ENCODE peak calls at places on chromosomes 4 and X, in six cellular contexts. A is GM13977; B is effector CD4-positive, alpha-beta T cell; J is mesothelial cell of epicardium; L is M059J; E is sigmoid colon. V is an unnamed sample.

GRCh38 chr4:110486226-110486625 is 10.3 kb downstream of the ENPEP start:
- DNase-seq in L (no peak), A (no peak), J (no peak), B (no peak), E (no peak), V (no peak)

GRCh38 chr4:77433102-77433733 is 172.4 kb upstream of the CXCL13 start:
- DNase-seq in J (no peak), A (peak), B (no peak), E (no peak), L (peak), V (no peak)

GRCh38 chr4:110900206-110900769 is 277.4 kb upstream of the PITX2 start:
- DNase-seq in A (no peak), L (peak), J (no peak), B (no peak), E (no peak), V (no peak)

GRCh38 chr4:58543465-58543864 is 1433.3 kb upstream of the IGFBP7 start:
- DNase-seq in L (no peak), A (no peak), B (no peak), E (no peak), J (no peak), V (no peak)

GRCh38 chrX:34503119-34503518 is 154.0 kb downstream of the TMEM47 start:
- DNase-seq in E (no peak), L (no peak), B (no peak), A (no peak), J (no peak), V (no peak)

GRCh38 chr4:73704314-73705055 is 35.9 kb upstream of the CXCL8 start:
- DNase-seq in J (no peak), E (peak), B (no peak), A (no peak), L (peak), V (no peak)

GRCh38 chrX:7067266-7067665 is 80.2 kb upstream of the STS start:
- DNase-seq in J (no peak), E (no peak), A (no peak), L (no peak), B (no peak), V (no peak)

GRCh38 chr4:84804126-84804525 is 162.4 kb downstream of the WDFY3 start:
- DNase-seq in J (no peak), A (no peak), E (no peak), B (no peak), L (no peak), V (no peak)

GRCh38 chrX:69163936-69164741 is 1.1 kb downstream of the PJA1 start:
- DNase-seq in L (no peak), E (no peak), A (peak), B (peak), J (peak), V (no peak)

GRCh38 chr4:185272232-185272631 is 62.8 kb downstream of the SNX25 start:
- DNase-seq in L (no peak), B (no peak), A (no peak), J (no peak), E (no peak), V (no peak)

GRCh38 chrX:129808829-129809745 is 29.3 kb downstream of the SASH3 start:
- DNase-seq in A (no peak), L (peak), B (no peak), E (no peak), J (no peak), V (no peak)

GRCh38 chr4:77358315-77358928 is 201.4 kb downstream of the CCNG2 start:
- DNase-seq in B (no peak), J (no peak), A (peak), L (peak), E (no peak), V (no peak)

GRCh38 chrX:53930513-53931380 is 113.5 kb downstream of the PHF8 start:
- DNase-seq in B (no peak), A (no peak), E (no peak), L (peak), J (no peak), V (no peak)

GRCh38 chr4:7368296-7368695 is 66.4 kb downstream of the PSAPL1 start:
- DNase-seq in L (no peak), B (no peak), A (no peak), E (peak), J (no peak), V (no peak)

GRCh38 chrX:151393514-151393913 is 3.5 kb upstream of the VMA21 start:
- DNase-seq in A (peak), B (peak), J (no peak), E (no peak), L (peak), V (no peak)

GRCh38 chrX:39605183-39605582 is 492.6 kb downstream of the BCOR start:
- DNase-seq in L (no peak), E (no peak), A (no peak), J (no peak), B (no peak), V (no peak)

GRCh38 chr4:107034982-107035710 is 967 bp downstream of the DKK2 start:
- DNase-seq in B (no peak), J (peak), E (peak), A (peak), L (peak), V (no peak)